ENCODE peak calls at places on chromosomes 7 and 10, in ten cellular contexts. D, U, P, H, R, J, C, B, G and V are unnamed samples.

GRCh38 chr10:82041018-82041417 is 166.0 kb downstream of the NRG3 start:
- DNase-seq in D (no peak), U (no peak), P (no peak), H (no peak), R (no peak), J (no peak), C (no peak), B (no peak), G (no peak), V (no peak)

GRCh38 chr10:114477285-114477684 is 73.0 kb upstream of the AFAP1L2 start:
- DNase-seq in D (no peak), U (no peak), P (no peak), H (peak), R (no peak), J (peak), C (peak), B (no peak), G (peak), V (no peak)

GRCh38 chr7:66948480-66949109 is 27.6 kb downstream of the TMEM248 start:
- DNase-seq in D (no peak), U (no peak), P (no peak), H (no peak), R (no peak), J (no peak), C (no peak), B (no peak), G (no peak), V (no peak)

GRCh38 chr7:158386866-158387820 is 200.5 kb downstream of the PTPRN2 start:
- DNase-seq in D (no peak), U (no peak), P (no peak), H (no peak), R (no peak), J (no peak), C (no peak), B (no peak), G (no peak), V (no peak)

GRCh38 chr10:83166344-83166743 is 973.0 kb upstream of the GHITM start:
- DNase-seq in D (peak), U (no peak), P (no peak), H (no peak), R (no peak), J (no peak), C (no peak), B (no peak), G (no peak), V (no peak)

GRCh38 chr10:132820056-132820455 is 34.1 kb upstream of the NKX6-2 start:
- DNase-seq in D (no peak), U (no peak), P (no peak), H (no peak), R (no peak), J (no peak), C (no peak), B (no peak), G (no peak), V (no peak)

GRCh38 chr10:119597405-119598186 is 832 bp upstream of the TIAL1 start:
- DNase-seq in D (peak), U (no peak), P (no peak), H (no peak), R (no peak), J (no peak), C (no peak), B (no peak), G (no peak), V (no peak)

GRCh38 chr10:87837445-87837844 is 19.4 kb upstream of the ATAD1 start:
- DNase-seq in D (peak), U (no peak), P (no peak), H (no peak), R (no peak), J (no peak), C (no peak), B (no peak), G (no peak), V (no peak)

GRCh38 chr7:22356855-22357310 is at the start of gene RAPGEF5:
- DNase-seq in D (peak), U (no peak), P (peak), H (no peak), R (peak), J (no peak), C (no peak), B (peak), G (no peak), V (no peak)

GRCh38 chr10:118101501-118101900 is 54.8 kb upstream of the RAB11FIP2 start:
- DNase-seq in D (no peak), U (no peak), P (no peak), H (no peak), R (no peak), J (no peak), C (peak), B (no peak), G (no peak), V (no peak)

DNA sequence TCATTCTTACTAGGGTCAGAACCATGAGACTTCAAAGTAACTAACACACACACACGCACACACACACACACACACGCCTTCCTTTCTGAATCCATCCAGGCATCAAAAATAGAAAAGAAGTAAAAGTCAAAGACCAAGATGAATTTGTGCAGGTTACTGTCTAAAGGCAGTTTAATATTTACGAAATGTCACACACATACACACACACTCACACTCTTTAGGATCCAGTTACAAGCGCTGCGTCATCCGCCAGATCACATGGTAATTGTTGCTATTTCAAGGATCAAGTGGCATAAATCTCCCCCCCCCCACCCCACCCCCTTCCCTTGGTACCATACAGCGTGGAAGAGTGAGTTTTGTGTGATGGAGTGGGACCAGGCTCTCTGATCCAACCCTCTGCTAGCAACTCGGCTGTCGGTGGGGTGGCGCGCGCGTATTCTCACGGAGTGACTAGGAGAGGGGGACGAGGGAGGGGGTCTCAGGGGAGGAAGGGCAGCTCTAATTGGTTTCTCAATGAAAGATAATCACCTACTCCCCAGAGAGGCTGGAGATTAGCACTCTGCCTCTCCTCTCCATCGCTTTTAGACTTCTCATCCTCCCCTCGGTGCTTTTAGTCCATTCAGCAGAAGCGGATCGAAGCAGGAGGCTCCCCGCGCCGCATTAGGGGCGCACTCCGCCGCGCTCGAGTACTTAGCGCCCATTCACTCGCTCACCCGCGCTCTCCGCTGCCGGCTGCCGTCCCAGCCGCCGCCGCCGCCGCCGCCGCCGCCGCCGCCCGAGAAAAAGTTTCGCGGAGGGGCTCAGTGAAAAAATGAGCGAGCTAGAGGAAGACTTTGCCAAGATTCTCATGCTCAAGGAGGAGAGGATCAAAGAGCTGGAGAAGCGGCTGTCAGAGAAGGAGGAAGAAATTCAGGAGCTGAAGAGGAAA is 83.5 kb upstream of the PRKG1 start:
- DNase-seq in D (no peak), U (no peak), P (peak), H (peak), R (no peak), J (peak), C (peak), B (no peak), G (peak), V (peak)
- H3K4me3 ChIP-seq in D (no peak), U (no peak), P (peak), H (peak), R (peak), J (peak), C (peak), B (peak), G (peak), V (peak)

GRCh38 chr7:156050636-156051569 is 238.6 kb upstream of the SHH start:
- DNase-seq in D (no peak), U (no peak), P (no peak), H (no peak), R (no peak), J (no peak), C (no peak), B (no peak), G (no peak), V (no peak)
- TF ChIP-seq CTCF in D (no peak), U (no peak), P (no peak), H (no peak), R (no peak), J (no peak), C (no peak), B (no peak), G (no peak), V (no peak)

GRCh38 chr7:122311719-122312118 is 7.2 kb upstream of the FEZF1 start:
- DNase-seq in D (no peak), U (no peak), P (no peak), H (no peak), R (no peak), J (no peak), C (no peak), B (no peak), G (no peak), V (no peak)
- H3K4me3 ChIP-seq in D (no peak), U (no peak), P (no peak), H (no peak), R (no peak), J (no peak), C (no peak), B (no peak), G (peak), V (no peak)

DNA sequence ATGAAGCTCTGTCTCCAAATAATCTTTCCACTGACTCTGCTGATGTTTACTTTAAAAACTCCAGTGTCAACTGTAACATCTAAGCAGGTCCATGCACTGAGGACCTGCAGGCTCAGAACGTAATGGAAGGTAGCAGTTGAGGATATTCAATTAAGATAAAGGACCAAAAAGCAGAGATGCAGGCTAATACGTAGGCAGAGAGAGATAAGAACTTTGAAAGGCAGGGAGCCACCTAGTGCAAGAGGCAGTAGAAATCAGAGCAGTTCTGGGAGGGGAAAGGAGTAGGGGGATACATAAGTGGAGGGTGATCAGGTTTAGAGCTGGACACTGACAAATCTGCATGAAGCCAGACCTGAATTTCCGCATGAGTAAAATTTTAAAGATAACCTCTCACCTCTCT is 114.5 kb upstream of the POM121L12 start:
- DNase-seq in D (no peak), U (no peak), P (no peak), H (no peak), R (no peak), J (no peak), C (no peak), B (no peak), G (no peak), V (no peak)
- TF ChIP-seq CTCF in D (no peak), U (no peak), P (no peak), H (no peak), R (no peak), J (no peak), C (no peak), B (no peak), G (no peak), V (no peak)

GRCh38 chr7:115997221-115997620 is 33.3 kb downstream of the TFEC start:
- DNase-seq in D (no peak), U (no peak), P (no peak), H (no peak), R (no peak), J (no peak), C (no peak), B (no peak), G (no peak), V (no peak)
- H3K4me3 ChIP-seq in D (no peak), U (no peak), P (no peak), H (no peak), R (no peak), J (no peak), C (no peak), B (no peak), G (no peak), V (no peak)

DNA sequence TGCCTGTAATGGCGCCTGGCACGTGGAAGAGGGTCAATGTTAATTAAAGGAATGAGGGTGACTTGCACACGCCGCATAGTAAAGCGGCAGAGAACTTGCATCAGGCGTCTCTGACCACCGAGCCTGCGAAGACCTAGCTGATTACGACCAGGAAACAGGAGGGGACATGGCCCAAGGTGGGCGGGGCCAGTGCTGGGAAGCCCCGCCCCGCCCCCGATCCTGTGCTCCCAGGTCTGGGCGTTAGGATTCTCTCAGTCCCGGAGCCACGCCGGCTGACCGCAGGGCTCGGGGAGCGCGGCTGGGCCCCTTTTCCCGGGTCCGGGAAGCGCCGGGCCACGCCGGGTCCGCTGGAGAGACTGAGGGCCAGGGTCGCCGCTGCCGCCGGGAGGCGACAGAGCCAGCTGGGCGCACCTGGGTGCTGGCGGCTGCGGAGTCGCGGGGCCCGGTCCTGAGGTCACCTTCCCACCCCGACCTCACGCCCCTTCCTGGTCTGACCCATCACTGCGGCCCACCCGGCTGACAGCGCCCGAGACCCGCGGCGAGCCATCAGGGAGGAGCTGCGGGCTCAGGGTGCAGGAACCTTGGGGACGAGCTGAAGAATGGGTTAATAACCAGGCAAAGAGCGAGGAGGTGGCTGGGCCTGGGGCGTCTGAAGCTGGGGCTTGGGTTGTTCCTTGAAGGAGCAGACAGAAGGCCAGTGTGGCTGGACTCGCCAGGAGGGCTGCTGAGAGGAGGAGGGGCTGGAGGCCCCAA is 23.0 kb upstream of the GRID1 start:
- DNase-seq in D (peak), U (peak), P (no peak), H (no peak), R (peak), J (no peak), C (no peak), B (no peak), G (peak), V (no peak)
- TF ChIP-seq CTCF in D (peak), U (no peak), P (no peak), H (no peak), R (no peak), J (no peak), C (no peak), B (no peak), G (no peak), V (no peak)

DNA sequence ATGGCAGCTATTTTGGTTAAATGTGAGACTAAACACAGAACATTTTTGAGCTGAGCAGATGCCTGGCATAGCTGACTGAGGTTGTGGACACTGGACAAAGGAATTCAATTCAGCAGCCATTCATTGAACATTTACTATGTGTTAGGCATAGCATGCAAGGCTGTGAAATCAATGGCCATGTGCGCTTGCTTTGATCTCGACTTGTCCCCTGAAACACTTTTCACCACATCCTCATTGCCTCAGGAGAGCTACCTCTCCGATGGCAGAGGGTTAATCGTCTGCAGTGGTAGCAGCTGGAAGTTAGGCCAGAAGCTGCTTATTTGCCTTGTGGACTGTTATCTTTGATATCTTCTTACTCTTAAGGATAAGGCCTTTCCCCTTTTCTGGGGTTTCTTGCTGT is 297.8 kb downstream of the AUTS2 start:
- DNase-seq in D (no peak), U (no peak), P (no peak), H (no peak), R (no peak), J (no peak), C (peak), B (no peak), G (no peak), V (no peak)
- H3K4me3 ChIP-seq in D (no peak), U (no peak), P (no peak), H (no peak), R (no peak), J (no peak), C (no peak), B (no peak), G (no peak), V (no peak)

GRCh38 chr10:125084191-125085186 is 75.9 kb downstream of the CTBP2 start:
- DNase-seq in D (no peak), U (no peak), P (peak), H (peak), R (peak), J (peak), C (peak), B (peak), G (peak), V (peak)
- TF ChIP-seq CTCF in D (no peak), U (peak), P (no peak), H (no peak), R (no peak), J (no peak), C (peak), B (no peak), G (no peak), V (peak)

GRCh38 chr7:105003275-105003674 is 10.7 kb upstream of the KMT2E start:
- DNase-seq in D (no peak), U (no peak), P (no peak), H (peak), R (peak), J (peak), C (peak), B (no peak), G (peak), V (no peak)
- H3K4me3 ChIP-seq in D (no peak), U (no peak), P (no peak), H (peak), R (no peak), J (peak), C (peak), B (peak), G (peak), V (no peak)

GRCh38 chr7:55382251-55382650 is 17.1 kb downstream of the LANCL2 start:
- DNase-seq in D (no peak), U (no peak), P (no peak), H (no peak), R (no peak), J (no peak), C (no peak), B (no peak), G (no peak), V (no peak)
- TF ChIP-seq CTCF in D (no peak), U (no peak), P (no peak), H (no peak), R (no peak), J (no peak), C (no peak), B (no peak), G (no peak), V (no peak)